ENCODE peak calls at places on chromosomes 16 and 17, in four cellular contexts. One of them, this sample, is unnamed.
A peak's percentile ranks its signal among the peaks of the same experiment; 100 is the strongest.

GRCh38 chr16:85720319-85720637 is 30.6 kb downstream of the C16orf74 start:
- DNase-seq in K562: no peak
- DNase-seq in GM12878: no peak
- DNase-seq in HepG2: peak; percentile 35
- DNase-seq in this sample: no peak

GRCh38 chr17:69047368-69048263 is 13.1 kb downstream of the ABCA9 start:
- DNase-seq in K562: peak; percentile 68
- DNase-seq in GM12878: no peak
- DNase-seq in HepG2: peak; percentile 100
- DNase-seq in this sample: peak; percentile 99

GRCh38 chr16:53865492-53865863 is 161.5 kb downstream of the FTO start:
- DNase-seq in K562: peak; percentile 13
- DNase-seq in GM12878: peak; percentile 32
- DNase-seq in HepG2: no peak
- DNase-seq in this sample: peak; percentile 73

GRCh38 chr17:32993977-32994376 is 2.3 kb downstream of the SPACA3 start:
- DNase-seq in K562: no peak
- DNase-seq in GM12878: no peak
- DNase-seq in HepG2: no peak
- DNase-seq in this sample: no peak

GRCh38 chr17:77999413-78000173 is 41.1 kb downstream of the TNRC6C start:
- DNase-seq in K562: no peak
- DNase-seq in GM12878: no peak
- DNase-seq in HepG2: peak; percentile 21
- DNase-seq in this sample: peak; percentile 66

GRCh38 chr17:49748223-49748622 is 15.7 kb downstream of the FAM117A start:
- DNase-seq in K562: no peak
- DNase-seq in GM12878: no peak
- DNase-seq in HepG2: no peak
- DNase-seq in this sample: no peak

GRCh38 chr16:64459821-64460220 is 662.0 kb downstream of the CDH11 start:
- DNase-seq in K562: no peak
- DNase-seq in GM12878: no peak
- DNase-seq in HepG2: no peak
- DNase-seq in this sample: no peak

GRCh38 chr17:78416791-78417530 is 38.5 kb downstream of the PGS1 start:
- DNase-seq in K562: no peak
- DNase-seq in GM12878: no peak
- DNase-seq in HepG2: no peak
- DNase-seq in this sample: peak; percentile 90

GRCh38 chr17:10752696-10753095 is 22.9 kb upstream of the TMEM220 start:
- DNase-seq in K562: peak; percentile 8
- DNase-seq in GM12878: no peak
- DNase-seq in HepG2: no peak
- DNase-seq in this sample: no peak

GRCh38 chr16:73163238-73163795 is 115.4 kb upstream of the ZFHX3 start:
- DNase-seq in K562: no peak
- DNase-seq in GM12878: no peak
- DNase-seq in HepG2: peak; percentile 67
- DNase-seq in this sample: peak; percentile 68

GRCh38 chr17:12395733-12396354 is 269.8 kb upstream of the MYOCD start:
- DNase-seq in K562: peak; percentile 53
- DNase-seq in GM12878: no peak
- DNase-seq in HepG2: peak; percentile 8
- DNase-seq in this sample: no peak

GRCh38 chr16:84843149-84844048 is 23.6 kb downstream of the CRISPLD2 start:
- DNase-seq in K562: no peak
- DNase-seq in GM12878: no peak
- DNase-seq in HepG2: no peak
- DNase-seq in this sample: no peak

GRCh38 chr16:27195941-27196595 is 7.3 kb upstream of the KDM8 start:
- DNase-seq in K562: no peak
- DNase-seq in GM12878: no peak
- DNase-seq in HepG2: no peak
- DNase-seq in this sample: no peak

GRCh38 chr16:22070361-22071351 is 21.7 kb upstream of the VWA3A start:
- DNase-seq in K562: no peak
- DNase-seq in GM12878: no peak
- DNase-seq in HepG2: no peak
- DNase-seq in this sample: peak; percentile 57

GRCh38 chr17:64095144-64095882 is 34.6 kb downstream of the ERN1 start:
- DNase-seq in K562: no peak
- DNase-seq in GM12878: no peak
- DNase-seq in HepG2: no peak
- DNase-seq in this sample: no peak

GRCh38 chr17:34177642-34178041 is 77.4 kb upstream of the CCL2 start:
- DNase-seq in K562: no peak
- DNase-seq in GM12878: no peak
- DNase-seq in HepG2: no peak
- DNase-seq in this sample: peak; percentile 90

GRCh38 chr16:87295259-87295658 is 21.9 kb downstream of the C16orf95 start:
- DNase-seq in K562: peak; percentile 86
- DNase-seq in GM12878: no peak
- DNase-seq in HepG2: peak; percentile 78
- DNase-seq in this sample: no peak

GRCh38 chr16:35214840-35215239 is 1755.4 kb downstream of the TP53TG3F start:
- DNase-seq in K562: no peak
- DNase-seq in GM12878: no peak
- DNase-seq in HepG2: no peak
- DNase-seq in this sample: no peak

GRCh38 chr17:6823011-6823442 is 8.5 kb downstream of the TEKT1 start:
- DNase-seq in K562: no peak
- DNase-seq in GM12878: no peak
- DNase-seq in HepG2: no peak
- DNase-seq in this sample: peak; percentile 52

GRCh38 chr16:49440156-49441065 is 66.8 kb downstream of the C16orf78 start:
- DNase-seq in K562: no peak
- DNase-seq in GM12878: no peak
- DNase-seq in HepG2: no peak
- DNase-seq in this sample: no peak

GRCh38 chr16:31179747-31180458 is at the start of gene FUS:
- DNase-seq in K562: peak; percentile 95
- DNase-seq in GM12878: peak; percentile 50
- DNase-seq in HepG2: peak; percentile 84
- DNase-seq in this sample: peak; percentile 90

GRCh38 chr17:35002876-35003551 is 22.7 kb downstream of the LIG3 start:
- DNase-seq in K562: no peak
- DNase-seq in GM12878: no peak
- DNase-seq in HepG2: no peak
- DNase-seq in this sample: no peak

GRCh38 chr17:50210249-50211225 is 9.1 kb upstream of the COL1A1 start:
- DNase-seq in K562: peak; percentile 76
- DNase-seq in GM12878: no peak
- DNase-seq in HepG2: peak; percentile 77
- DNase-seq in this sample: peak; percentile 38

GRCh38 chr16:59591480-59591879 is 857.4 kb upstream of the GOT2 start:
- DNase-seq in K562: no peak
- DNase-seq in GM12878: no peak
- DNase-seq in HepG2: no peak
- DNase-seq in this sample: peak; percentile 5

GRCh38 chr16:84443166-84443802 is 61.2 kb downstream of the MEAK7 start:
- DNase-seq in K562: no peak
- DNase-seq in GM12878: no peak
- DNase-seq in HepG2: peak; percentile 34
- DNase-seq in this sample: no peak

DNA sequence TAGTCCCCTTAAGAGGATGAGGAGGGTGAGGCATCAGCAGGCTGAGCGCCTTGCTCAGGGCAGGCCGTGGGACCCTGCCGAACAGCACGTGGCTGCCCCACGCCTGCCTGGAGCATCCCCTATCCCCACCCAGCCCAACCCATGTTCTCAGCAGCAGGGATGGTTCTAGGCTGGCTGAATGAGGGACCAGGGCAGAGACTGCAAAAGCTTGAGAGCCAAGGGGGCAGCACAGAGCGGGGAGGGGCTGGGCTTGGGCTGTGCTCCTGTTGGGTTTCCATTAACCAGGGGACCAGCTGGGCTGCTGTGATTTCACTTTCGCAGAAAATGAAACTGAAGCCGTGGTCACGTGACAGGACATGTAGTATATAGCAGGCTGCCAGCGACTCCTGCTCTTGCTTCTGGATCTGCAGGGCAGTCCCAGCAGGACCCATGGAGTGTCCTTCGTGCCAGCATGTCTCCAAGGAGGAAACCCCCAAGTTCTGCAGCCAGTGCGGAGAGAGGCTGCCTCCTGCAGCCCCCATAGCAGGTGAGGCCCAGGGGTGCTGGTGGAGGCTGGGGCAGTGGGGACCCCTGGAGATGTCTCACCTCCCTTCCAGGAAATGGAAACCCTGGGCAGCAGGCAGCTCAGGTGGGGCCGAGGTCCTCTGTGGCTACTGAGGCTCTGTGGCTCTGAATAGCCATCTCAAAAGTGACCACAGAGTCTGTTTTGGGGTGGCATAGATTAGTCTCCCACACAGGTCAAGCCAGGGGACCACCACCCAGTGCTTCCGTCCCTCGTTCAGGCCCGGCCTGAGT is 2.8 kb downstream of the RNF213 start:
- DNase-seq in K562: no peak
- DNase-seq in GM12878: peak; percentile 89
- DNase-seq in HepG2: peak; percentile 98
- DNase-seq in this sample: peak; percentile 86
- TF ChIP-seq POLR2A in K562: no peak
- TF ChIP-seq POLR2A in GM12878: peak; percentile 100
- TF ChIP-seq POLR2A in HepG2: peak; percentile 100
- TF ChIP-seq POLR2A in this sample: peak; percentile 77

DNA sequence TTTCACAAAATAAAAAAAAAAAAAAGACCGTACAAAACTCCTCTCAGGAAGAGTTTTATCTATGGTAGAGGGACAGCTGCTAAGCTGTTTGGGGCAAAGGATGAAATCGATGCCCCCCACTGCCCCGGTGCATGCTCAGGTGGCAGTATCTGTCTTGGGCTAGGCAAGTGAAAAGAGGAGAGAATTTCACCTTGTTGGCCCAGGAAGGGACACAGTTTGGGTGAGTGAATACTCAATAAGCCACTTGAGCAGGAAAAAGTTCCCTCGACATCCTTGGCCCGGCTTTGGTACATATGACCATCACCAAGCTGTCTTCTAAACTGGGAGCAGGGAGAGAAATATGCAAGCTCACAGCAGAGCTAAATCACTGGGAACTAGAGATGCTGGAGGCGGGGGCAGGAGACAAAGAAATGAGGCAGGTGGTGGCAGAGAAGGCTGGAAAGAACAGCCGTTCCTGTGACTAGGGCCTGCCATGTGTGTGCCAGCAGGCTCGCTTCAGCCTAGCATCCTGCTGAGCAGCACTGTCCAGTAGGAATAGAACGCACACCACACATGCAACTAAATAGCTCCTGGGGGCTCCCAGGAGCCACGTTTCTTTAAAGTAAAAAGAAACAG is 8.2 kb upstream of the EIF1 start:
- DNase-seq in K562: no peak
- DNase-seq in GM12878: no peak
- DNase-seq in HepG2: no peak
- DNase-seq in this sample: no peak
- TF ChIP-seq MYC in K562: no peak
- TF ChIP-seq MYC in GM12878: no peak
- TF ChIP-seq MYC in HepG2: no peak
- TF ChIP-seq MYC in this sample: no peak

DNA sequence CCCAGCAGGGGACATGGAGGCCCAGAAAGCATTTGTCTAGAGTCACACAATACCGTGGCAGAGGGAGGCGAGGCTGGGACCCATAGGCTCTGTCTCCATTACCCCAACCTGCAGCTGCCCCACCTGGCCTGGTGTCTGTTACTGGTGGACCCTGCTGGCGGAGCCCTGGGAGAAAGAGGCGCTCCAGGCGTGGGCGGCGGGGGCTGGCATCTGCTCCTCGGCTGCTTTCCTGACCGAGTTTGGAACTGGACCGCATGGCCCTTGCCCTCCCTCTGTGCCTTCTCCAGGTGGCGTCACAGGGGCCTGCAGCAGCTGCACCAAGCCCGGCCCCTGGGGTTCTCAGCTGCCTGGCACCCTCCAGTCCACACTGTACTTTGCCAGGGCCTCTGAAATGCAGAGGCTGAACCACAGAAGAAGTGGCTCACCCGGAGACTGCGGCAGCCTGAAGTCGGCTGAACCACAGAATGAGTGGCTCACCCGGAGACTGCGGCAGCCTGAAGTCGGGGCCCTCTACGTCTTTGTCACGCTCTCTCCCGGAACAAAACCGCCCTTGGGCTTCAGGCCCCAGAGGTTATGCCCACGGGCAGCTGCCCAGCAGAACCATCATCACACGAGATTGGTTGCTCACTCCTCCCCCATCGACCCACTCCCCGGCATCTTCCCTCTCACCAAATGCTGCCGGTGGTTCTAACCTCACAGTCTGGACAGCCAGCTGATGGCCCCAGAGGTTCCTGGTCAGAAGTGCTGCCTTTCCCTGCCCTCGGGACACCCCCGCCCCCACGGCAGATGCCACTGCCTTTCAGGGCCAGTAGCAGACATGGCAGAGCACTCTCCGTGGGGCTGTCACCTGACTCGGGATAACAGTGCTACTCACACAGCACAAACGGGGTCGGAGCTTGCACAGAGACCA is 20.2 kb downstream of the CBFA2T3 start:
- DNase-seq in K562: no peak
- DNase-seq in GM12878: no peak
- DNase-seq in HepG2: no peak
- DNase-seq in this sample: no peak
- TF ChIP-seq POLR2AphosphoS5 in K562: no peak
- TF ChIP-seq POLR2AphosphoS5 in GM12878: no peak
- TF ChIP-seq POLR2AphosphoS5 in HepG2: no peak
- TF ChIP-seq POLR2AphosphoS5 in this sample: no peak

GRCh38 chr16:528111-529011 is 849 bp downstream of the CAPN15 start:
- DNase-seq in K562: peak; percentile 39
- DNase-seq in GM12878: no peak
- DNase-seq in HepG2: no peak
- DNase-seq in this sample: peak; percentile 54
- TF ChIP-seq POLR2A in K562: peak; percentile 77
- TF ChIP-seq POLR2A in GM12878: no peak
- TF ChIP-seq POLR2A in HepG2: no peak
- TF ChIP-seq POLR2A in this sample: peak; percentile 20

DNA sequence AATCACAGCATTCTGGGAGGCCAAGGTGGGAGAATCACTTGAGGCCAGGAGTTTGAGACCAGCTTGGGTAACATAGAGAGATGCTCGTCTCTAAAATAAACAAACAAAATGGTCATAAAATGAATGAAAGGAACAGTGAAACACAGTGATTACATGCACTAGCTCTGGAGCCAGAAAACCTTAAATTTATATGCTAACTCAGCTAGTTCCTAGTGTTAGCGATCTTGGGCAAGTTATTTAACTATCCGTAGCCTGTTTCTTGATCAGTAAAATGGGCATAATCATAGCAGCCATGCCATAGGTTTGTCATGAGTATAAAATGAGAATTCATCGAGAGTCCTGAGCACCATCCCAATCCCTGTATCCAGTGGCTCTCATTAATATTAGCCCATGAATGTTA is 271.0 kb downstream of the GRIN2A start:
- DNase-seq in K562: no peak
- DNase-seq in GM12878: no peak
- DNase-seq in HepG2: no peak
- DNase-seq in this sample: no peak
- TF ChIP-seq MYC in K562: no peak
- TF ChIP-seq MYC in GM12878: no peak
- TF ChIP-seq MYC in HepG2: no peak
- TF ChIP-seq MYC in this sample: no peak

This sample was measured in endothelial cell of umbilical vein.